ENCODE peak calls at places on chromosome 1, in seven cellular contexts. A, O, Z, G, R, U and T are unnamed samples. For H3K9me3, the result is how much of the 10 kb centered on the place peaks cover.

GRCh38 chr1:21927531-21928237 is 9.4 kb downstream of the HSPG2 start:
- DNase-seq in U (peak), A (peak), O (no peak), Z (no peak), R (no peak), G (peak), T (peak)

GRCh38 chr1:21263052-21263429 is 27.2 kb downstream of the ECE1 start:
- DNase-seq in G (no peak), O (no peak), U (no peak), R (no peak), A (no peak), Z (no peak), T (no peak)

GRCh38 chr1:179230251-179230650 is 774 bp upstream of the ABL2 start:
- DNase-seq in U (no peak), A (no peak), G (no peak), Z (no peak), R (no peak), O (peak), T (no peak)

GRCh38 chr1:154961497-154962237 is at the start of gene PYGO2:
- DNase-seq in R (no peak), Z (peak), G (peak), A (peak), O (peak), U (peak), T (peak)

GRCh38 chr1:3577300-3577699 is 34.0 kb downstream of the MEGF6 start:
- DNase-seq in U (no peak), G (no peak), R (no peak), A (no peak), Z (no peak), O (peak), T (no peak)

GRCh38 chr1:72369358-72369757 is 87.0 kb upstream of the NEGR1 start:
- DNase-seq in G (no peak), Z (no peak), U (no peak), R (no peak), A (no peak), O (no peak), T (no peak)

GRCh38 chr1:11053758-11054137 is 6.1 kb downstream of the SRM start:
- DNase-seq in U (no peak), O (peak), G (no peak), R (no peak), A (no peak), Z (no peak), T (peak)

GRCh38 chr1:184563308-184563707 is 176.5 kb downstream of the C1orf21 start:
- DNase-seq in O (peak), A (no peak), G (no peak), U (no peak), R (no peak), Z (no peak), T (peak)

GRCh38 chr1:233340031-233340555 is 12.6 kb downstream of the MAP3K21 start:
- DNase-seq in G (no peak), A (no peak), R (no peak), U (no peak), Z (no peak), O (no peak), T (no peak)

GRCh38 chr1:8970870-8971337 is 25.2 kb downstream of the CA6 start:
- DNase-seq in R (no peak), Z (no peak), A (no peak), O (no peak), U (no peak), G (no peak), T (no peak)

GRCh38 chr1:15339580-15339979 is 70.1 kb upstream of the EFHD2 start:
- DNase-seq in R (no peak), G (no peak), U (peak), O (no peak), Z (no peak), A (no peak), T (no peak)

GRCh38 chr1:163796394-163796821 is 474.7 kb downstream of the NUF2 start:
- DNase-seq in A (no peak), U (no peak), O (peak), G (no peak), R (no peak), Z (no peak), T (no peak)

GRCh38 chr1:59333626-59334277 is 36.9 kb downstream of the FGGY start:
- DNase-seq in U (no peak), Z (no peak), A (no peak), G (no peak), R (no peak), O (no peak), T (no peak)

GRCh38 chr1:102181341-102181740 is 184.6 kb upstream of the OLFM3 start:
- DNase-seq in A (no peak), Z (no peak), R (no peak), G (no peak), O (no peak), U (no peak), T (no peak)
- TF ChIP-seq CTCF in A (no peak), Z (no peak), R (no peak), G (no peak), O (no peak), U (no peak), T (no peak)

DNA sequence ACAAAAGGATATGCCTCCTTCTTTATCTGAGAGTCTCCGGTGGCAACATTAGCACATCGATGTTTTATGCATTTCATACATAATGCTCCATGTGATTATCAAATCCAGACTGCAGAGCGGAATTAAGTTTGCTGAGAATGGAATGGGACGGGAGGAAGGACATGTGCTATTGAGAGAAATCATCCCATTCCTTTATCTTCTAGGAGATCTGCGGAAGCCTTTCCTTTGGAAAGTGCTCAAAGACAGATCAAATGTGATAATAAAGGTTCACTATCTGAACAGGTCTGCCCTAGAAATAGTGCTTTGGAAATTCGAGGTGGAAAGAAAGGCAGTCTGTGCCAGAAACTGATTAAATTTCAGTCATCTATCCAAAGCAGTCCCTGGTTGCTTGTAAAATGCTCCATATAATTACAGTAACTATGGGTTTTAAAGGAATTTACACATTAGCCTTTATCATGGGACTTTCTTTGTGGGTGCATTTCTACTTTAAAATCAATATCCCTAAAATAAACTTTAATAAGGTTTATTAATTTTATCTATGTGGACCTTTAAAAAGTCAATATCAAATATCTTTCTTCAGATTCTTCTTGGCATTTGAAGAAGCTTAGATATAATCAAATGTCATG is 473.5 kb upstream of the ADGRL2 start:
- DNase-seq in G (no peak), U (no peak), R (no peak), Z (no peak), A (no peak), O (no peak), T (no peak)
- H3K9me3 ChIP-seq in G (under half), U (under half), R (under half), Z (under half), A (under half), O (under half), T (under half)

DNA sequence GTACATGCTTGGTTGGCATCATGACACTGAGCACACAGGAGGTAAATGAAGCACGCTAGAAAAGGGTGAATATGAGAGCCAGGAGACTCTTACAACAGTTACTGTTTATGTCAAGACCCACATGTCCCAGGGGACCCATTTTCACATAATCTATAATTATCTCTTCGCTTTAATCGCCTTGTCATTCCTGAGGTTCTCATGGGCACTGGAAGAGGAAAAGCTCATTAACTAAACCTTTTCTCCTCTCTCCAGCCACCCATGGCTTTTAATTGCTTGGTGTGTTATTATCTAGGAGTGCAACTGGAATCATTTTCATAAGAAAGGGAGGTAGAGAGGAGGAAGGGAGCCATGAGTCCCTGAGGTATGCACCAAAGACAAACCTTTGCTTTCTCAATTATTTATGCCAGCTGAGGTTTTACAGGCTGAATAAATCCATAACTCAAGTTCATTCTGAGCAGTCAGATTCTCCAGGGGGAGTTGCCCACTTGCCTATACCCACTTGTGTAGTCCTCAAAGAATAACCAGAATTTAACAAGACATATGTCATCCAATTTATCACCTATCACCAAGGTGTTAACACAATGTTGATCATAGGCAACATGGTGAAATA is 77.4 kb downstream of the ACBD6 start:
- DNase-seq in R (no peak), O (no peak), G (no peak), A (no peak), Z (no peak), U (no peak), T (no peak)
- TF ChIP-seq CTCF in R (no peak), O (no peak), G (no peak), A (no peak), Z (no peak), U (no peak), T (no peak)

DNA sequence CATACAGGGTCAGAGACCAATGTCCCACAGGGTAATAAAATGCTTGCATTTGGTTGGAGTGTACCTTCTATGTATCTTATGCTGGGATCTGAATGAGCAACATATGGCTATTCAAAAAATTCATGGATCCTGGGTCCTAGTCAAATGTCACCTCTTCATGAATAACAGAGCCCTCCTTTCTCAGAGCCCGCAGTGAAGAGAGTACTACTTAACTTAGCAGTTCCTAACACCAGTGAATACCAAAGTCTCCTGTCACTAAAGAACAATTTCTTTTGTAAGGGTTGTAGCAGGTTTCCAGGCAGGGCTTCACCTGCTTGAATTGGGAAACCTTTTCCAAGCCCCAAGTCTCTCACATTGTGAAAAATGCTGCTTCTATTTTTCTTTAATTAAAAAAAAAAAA is 483.0 kb upstream of the DEPDC1 start:
- DNase-seq in A (no peak), U (no peak), G (no peak), O (no peak), R (no peak), Z (no peak), T (no peak)
- H3K9me3 ChIP-seq in A (under half), U (under half), G (under half), O (under half), R (under half), Z (under half), T (under half)

GRCh38 chr1:224067207-224067606 is 46.7 kb upstream of the FBXO28 start:
- DNase-seq in R (no peak), Z (no peak), O (no peak), U (no peak), G (no peak), A (no peak), T (no peak)
- TF ChIP-seq CTCF in R (no peak), Z (no peak), O (no peak), U (no peak), G (no peak), A (no peak), T (no peak)